ENCODE peak calls at places on chromosomes 3 and 15, in five cellular contexts. X, U, H, O and Y are unnamed samples.

GRCh38 chr3:182738583-182739514 is 54.5 kb upstream of the ATP11B start:
- DNase-seq in X (peak; percentile 8), U (peak; percentile 17), H (no peak), O (peak; percentile 81), Y (no peak)

GRCh38 chr3:130700541-130700940 is 46.1 kb downstream of the PIK3R4 start:
- DNase-seq in X (no peak), U (no peak), H (no peak), O (no peak), Y (no peak)

GRCh38 chr15:100900895-100901169 is 18.3 kb upstream of the LRRK1 start:
- DNase-seq in X (no peak), U (no peak), H (no peak), O (no peak), Y (no peak)

GRCh38 chr3:106920609-106921008 is 456.6 kb upstream of the CCDC54 start:
- DNase-seq in X (no peak), U (no peak), H (no peak), O (no peak), Y (no peak)

GRCh38 chr3:47871389-47871788 is 68.5 kb downstream of the DHX30 start:
- DNase-seq in X (no peak), U (no peak), H (no peak), O (peak; percentile 52), Y (no peak)

GRCh38 chr3:128435561-128435960 is 31.1 kb downstream of the DNAJB8 start:
- DNase-seq in X (no peak), U (no peak), H (no peak), O (no peak), Y (no peak)

GRCh38 chr15:68429691-68430470 is 2.1 kb downstream of the ITGA11 start:
- DNase-seq in X (no peak), U (no peak), H (no peak), O (no peak), Y (no peak)

GRCh38 chr3:113532698-113533533 is 561 bp downstream of the SIDT1 start:
- DNase-seq in X (no peak), U (peak; percentile 69), H (peak; percentile 13), O (peak; percentile 47), Y (peak; percentile 75)

GRCh38 chr15:52112203-52112750 is 298 bp downstream of the BCL2L10 start:
- DNase-seq in X (no peak), U (no peak), H (no peak), O (peak; percentile 52), Y (no peak)

GRCh38 chr3:176651622-176652021 is 545.7 kb downstream of the TBL1XR1 start:
- DNase-seq in X (no peak), U (peak; percentile 3), H (no peak), O (no peak), Y (no peak)

GRCh38 chr3:2096196-2096595 is 2.5 kb upstream of the CNTN4 start:
- DNase-seq in X (no peak), U (no peak), H (no peak), O (no peak), Y (no peak)

GRCh38 chr3:172924546-172924945 is 174.0 kb downstream of the ECT2 start:
- DNase-seq in X (no peak), U (no peak), H (no peak), O (no peak), Y (no peak)

GRCh38 chr15:33242165-33242564 is 47.7 kb upstream of the FMN1 start:
- DNase-seq in X (peak; percentile 98), U (no peak), H (no peak), O (no peak), Y (no peak)

GRCh38 chr3:122774564-122774963 is 19.1 kb downstream of the HSPBAP1 start:
- DNase-seq in X (no peak), U (no peak), H (no peak), O (no peak), Y (no peak)

GRCh38 chr3:151827816-151828215 is 13.9 kb downstream of the AADAC start:
- DNase-seq in X (no peak), U (no peak), H (no peak), O (no peak), Y (no peak)

GRCh38 chr15:60932051-60932915 is 296.8 kb downstream of the RORA start:
- DNase-seq in X (peak; percentile 58), U (no peak), H (peak; percentile 15), O (peak; percentile 59), Y (peak; percentile 8)

GRCh38 chr3:23884481-23884880 is 32.3 kb downstream of the NKIRAS1 start:
- DNase-seq in X (no peak), U (no peak), H (no peak), O (no peak), Y (no peak)

GRCh38 chr15:26874774-26875475 is 8.1 kb downstream of the GABRA5 start:
- DNase-seq in X (no peak), U (no peak), H (no peak), O (no peak), Y (no peak)

GRCh38 chr3:32186097-32186496 is 52.4 kb upstream of the CMTM8 start:
- DNase-seq in X (no peak), U (no peak), H (no peak), O (no peak), Y (no peak)

GRCh38 chr3:4741404-4742307 is 237.6 kb upstream of the BHLHE40 start:
- DNase-seq in X (peak; percentile 94), U (no peak), H (no peak), O (peak; percentile 65), Y (no peak)

GRCh38 chr15:45442497-45443135 is 64.3 kb upstream of the GATM start:
- DNase-seq in X (peak; percentile 78), U (no peak), H (no peak), O (no peak), Y (no peak)

GRCh38 chr3:52210550-52211046 is 12.6 kb downstream of the ALAS1 start:
- DNase-seq in X (no peak), U (no peak), H (no peak), O (peak; percentile 41), Y (no peak)

GRCh38 chr3:189108032-189108431 is 63.7 kb upstream of the TPRG1 start:
- DNase-seq in X (no peak), U (peak; percentile 40), H (no peak), O (no peak), Y (no peak)

GRCh38 chr3:122366379-122366749 is 16.7 kb downstream of the MIX23 start:
- DNase-seq in X (peak; percentile 11), U (no peak), H (no peak), O (no peak), Y (no peak)

GRCh38 chr3:71905426-71905825 is 120.5 kb upstream of the PROK2 start:
- DNase-seq in X (no peak), U (no peak), H (no peak), O (no peak), Y (no peak)

GRCh38 chr3:149245738-149246451 is 24.3 kb upstream of the CP start:
- DNase-seq in X (peak; percentile 77), U (no peak), H (no peak), O (no peak), Y (no peak)